ENCODE peak calls at places on chromosome 4, in eight cellular contexts. One of them, this sample, is unnamed.

GRCh38 chr4:8237256-8237989 is 32.1 kb upstream of the HTRA3 start:
- DNase-seq in PC-3: no peak
- DNase-seq in small intestine: no peak
- DNase-seq in left ventricle myocardium inferior: no peak
- DNase-seq in SK-N-SH: no peak
- DNase-seq in breast epithelium: no peak
- DNase-seq in CD8-positive, alpha-beta memory T cell: no peak
- DNase-seq in fibroblast of lung: no peak
- DNase-seq in this sample: no peak

GRCh38 chr4:8507251-8507570 is 66.6 kb downstream of the TRMT44 start:
- DNase-seq in PC-3: no peak
- DNase-seq in small intestine: no peak
- DNase-seq in left ventricle myocardium inferior: no peak
- DNase-seq in SK-N-SH: no peak
- DNase-seq in breast epithelium: no peak
- DNase-seq in CD8-positive, alpha-beta memory T cell: no peak
- DNase-seq in fibroblast of lung: no peak
- DNase-seq in this sample: no peak

GRCh38 chr4:25350561-25350960 is 26.5 kb upstream of the ANAPC4 start:
- DNase-seq in PC-3: no peak
- DNase-seq in small intestine: no peak
- DNase-seq in left ventricle myocardium inferior: no peak
- DNase-seq in SK-N-SH: no peak
- DNase-seq in breast epithelium: no peak
- DNase-seq in CD8-positive, alpha-beta memory T cell: no peak
- DNase-seq in fibroblast of lung: peak; percentile 32
- DNase-seq in this sample: no peak

GRCh38 chr4:148056879-148057278 is 325.0 kb downstream of the ARHGAP10 start:
- DNase-seq in PC-3: peak; percentile 59
- DNase-seq in small intestine: peak; percentile 40
- DNase-seq in left ventricle myocardium inferior: peak; percentile 45
- DNase-seq in SK-N-SH: no peak
- DNase-seq in breast epithelium: no peak
- DNase-seq in CD8-positive, alpha-beta memory T cell: peak; percentile 51
- DNase-seq in fibroblast of lung: peak; percentile 77
- DNase-seq in this sample: peak; percentile 58

GRCh38 chr4:26782168-26782829 is 78.3 kb upstream of the STIM2 start:
- DNase-seq in PC-3: peak; percentile 44
- DNase-seq in small intestine: no peak
- DNase-seq in left ventricle myocardium inferior: no peak
- DNase-seq in SK-N-SH: peak; percentile 33
- DNase-seq in breast epithelium: no peak
- DNase-seq in CD8-positive, alpha-beta memory T cell: no peak
- DNase-seq in fibroblast of lung: no peak
- DNase-seq in this sample: no peak

GRCh38 chr4:18935956-18936355 is 914.4 kb upstream of the LCORL start:
- DNase-seq in PC-3: no peak
- DNase-seq in small intestine: no peak
- DNase-seq in left ventricle myocardium inferior: no peak
- DNase-seq in SK-N-SH: no peak
- DNase-seq in breast epithelium: peak; percentile 27
- DNase-seq in CD8-positive, alpha-beta memory T cell: no peak
- DNase-seq in fibroblast of lung: peak; percentile 32
- DNase-seq in this sample: no peak

GRCh38 chr4:183241322-183241640 is 78.8 kb downstream of the CLDN22 start:
- DNase-seq in PC-3: peak; percentile 86
- DNase-seq in small intestine: no peak
- DNase-seq in left ventricle myocardium inferior: no peak
- DNase-seq in SK-N-SH: no peak
- DNase-seq in breast epithelium: no peak
- DNase-seq in CD8-positive, alpha-beta memory T cell: no peak
- DNase-seq in fibroblast of lung: peak; percentile 86
- DNase-seq in this sample: no peak

GRCh38 chr4:3827616-3828492 is 61.7 kb downstream of the ADRA2C start:
- DNase-seq in PC-3: peak; percentile 25
- DNase-seq in small intestine: peak; percentile 87
- DNase-seq in left ventricle myocardium inferior: peak; percentile 85
- DNase-seq in SK-N-SH: peak; percentile 93
- DNase-seq in breast epithelium: peak; percentile 86
- DNase-seq in CD8-positive, alpha-beta memory T cell: no peak
- DNase-seq in fibroblast of lung: peak; percentile 18
- DNase-seq in this sample: peak; percentile 91

GRCh38 chr4:17812801-17813200 is 2.0 kb downstream of the NCAPG start:
- DNase-seq in PC-3: no peak
- DNase-seq in small intestine: no peak
- DNase-seq in left ventricle myocardium inferior: no peak
- DNase-seq in SK-N-SH: no peak
- DNase-seq in breast epithelium: no peak
- DNase-seq in CD8-positive, alpha-beta memory T cell: no peak
- DNase-seq in fibroblast of lung: no peak
- DNase-seq in this sample: no peak

GRCh38 chr4:52094746-52095145 is 43.6 kb downstream of the SPATA18 start:
- DNase-seq in PC-3: no peak
- DNase-seq in small intestine: no peak
- DNase-seq in left ventricle myocardium inferior: no peak
- DNase-seq in SK-N-SH: no peak
- DNase-seq in breast epithelium: no peak
- DNase-seq in CD8-positive, alpha-beta memory T cell: no peak
- DNase-seq in fibroblast of lung: no peak
- DNase-seq in this sample: no peak

GRCh38 chr4:25065451-25065850 is 34.7 kb upstream of the LGI2 start:
- DNase-seq in PC-3: no peak
- DNase-seq in small intestine: no peak
- DNase-seq in left ventricle myocardium inferior: no peak
- DNase-seq in SK-N-SH: no peak
- DNase-seq in breast epithelium: no peak
- DNase-seq in CD8-positive, alpha-beta memory T cell: no peak
- DNase-seq in fibroblast of lung: no peak
- DNase-seq in this sample: no peak

GRCh38 chr4:100469555-100469954 is 48.3 kb downstream of the EMCN start:
- DNase-seq in PC-3: no peak
- DNase-seq in small intestine: no peak
- DNase-seq in left ventricle myocardium inferior: no peak
- DNase-seq in SK-N-SH: no peak
- DNase-seq in breast epithelium: no peak
- DNase-seq in CD8-positive, alpha-beta memory T cell: no peak
- DNase-seq in fibroblast of lung: no peak
- DNase-seq in this sample: no peak

GRCh38 chr4:167000141-167000852 is 234.0 kb downstream of the SPOCK3 start:
- DNase-seq in PC-3: peak; percentile 91
- DNase-seq in small intestine: no peak
- DNase-seq in left ventricle myocardium inferior: no peak
- DNase-seq in SK-N-SH: no peak
- DNase-seq in breast epithelium: no peak
- DNase-seq in CD8-positive, alpha-beta memory T cell: no peak
- DNase-seq in fibroblast of lung: peak; percentile 40
- DNase-seq in this sample: no peak

GRCh38 chr4:182074139-182074538 is 169.1 kb upstream of the TENM3 start:
- DNase-seq in PC-3: no peak
- DNase-seq in small intestine: no peak
- DNase-seq in left ventricle myocardium inferior: no peak
- DNase-seq in SK-N-SH: no peak
- DNase-seq in breast epithelium: no peak
- DNase-seq in CD8-positive, alpha-beta memory T cell: no peak
- DNase-seq in fibroblast of lung: no peak
- DNase-seq in this sample: no peak

GRCh38 chr4:180101348-180102083 is 2141.7 kb upstream of the TENM3 start:
- DNase-seq in PC-3: no peak
- DNase-seq in small intestine: no peak
- DNase-seq in left ventricle myocardium inferior: no peak
- DNase-seq in SK-N-SH: no peak
- DNase-seq in breast epithelium: no peak
- DNase-seq in CD8-positive, alpha-beta memory T cell: no peak
- DNase-seq in fibroblast of lung: no peak
- DNase-seq in this sample: no peak

GRCh38 chr4:56641494-56642051 is 39.5 kb downstream of the HOPX start:
- DNase-seq in PC-3: peak; percentile 98
- DNase-seq in small intestine: no peak
- DNase-seq in left ventricle myocardium inferior: no peak
- DNase-seq in SK-N-SH: no peak
- DNase-seq in breast epithelium: no peak
- DNase-seq in CD8-positive, alpha-beta memory T cell: no peak
- DNase-seq in fibroblast of lung: peak; percentile 96
- DNase-seq in this sample: no peak

GRCh38 chr4:84971319-84971932 is 4.9 kb upstream of the WDFY3 start:
- DNase-seq in PC-3: peak; percentile 59
- DNase-seq in small intestine: peak; percentile 49
- DNase-seq in left ventricle myocardium inferior: no peak
- DNase-seq in SK-N-SH: peak; percentile 30
- DNase-seq in breast epithelium: no peak
- DNase-seq in CD8-positive, alpha-beta memory T cell: no peak
- DNase-seq in fibroblast of lung: peak; percentile 52
- DNase-seq in this sample: no peak

GRCh38 chr4:7191546-7192251 is 639 bp upstream of the SORCS2 start:
- DNase-seq in PC-3: no peak
- DNase-seq in small intestine: no peak
- DNase-seq in left ventricle myocardium inferior: no peak
- DNase-seq in SK-N-SH: no peak
- DNase-seq in breast epithelium: peak; percentile 47
- DNase-seq in CD8-positive, alpha-beta memory T cell: no peak
- DNase-seq in fibroblast of lung: no peak
- DNase-seq in this sample: no peak
- H3K4me3 ChIP-seq in PC-3: peak overlapping the region; percentile 64
- H3K4me3 ChIP-seq in small intestine: no peak overlapping the region
- H3K4me3 ChIP-seq in left ventricle myocardium inferior: peak overlapping the region; percentile 67
- H3K4me3 ChIP-seq in SK-N-SH: no peak overlapping the region
- H3K4me3 ChIP-seq in breast epithelium: peak overlapping the region; percentile 49
- H3K4me3 ChIP-seq in CD8-positive, alpha-beta memory T cell: no peak overlapping the region
- H3K4me3 ChIP-seq in fibroblast of lung: no peak overlapping the region
- H3K4me3 ChIP-seq in this sample: no peak overlapping the region

GRCh38 chr4:94277539-94277938 is 65.1 kb downstream of the HPGDS start:
- DNase-seq in PC-3: no peak
- DNase-seq in small intestine: peak; percentile 24
- DNase-seq in left ventricle myocardium inferior: no peak
- DNase-seq in SK-N-SH: no peak
- DNase-seq in breast epithelium: no peak
- DNase-seq in CD8-positive, alpha-beta memory T cell: no peak
- DNase-seq in fibroblast of lung: no peak
- DNase-seq in this sample: no peak

GRCh38 chr4:94271248-94271647 is 63.6 kb downstream of the SMARCAD1 start:
- DNase-seq in PC-3: no peak
- DNase-seq in small intestine: no peak
- DNase-seq in left ventricle myocardium inferior: no peak
- DNase-seq in SK-N-SH: no peak
- DNase-seq in breast epithelium: no peak
- DNase-seq in CD8-positive, alpha-beta memory T cell: no peak
- DNase-seq in fibroblast of lung: no peak
- DNase-seq in this sample: no peak

GRCh38 chr4:94276204-94276603 is 66.4 kb downstream of the HPGDS start:
- DNase-seq in PC-3: no peak
- DNase-seq in small intestine: no peak
- DNase-seq in left ventricle myocardium inferior: no peak
- DNase-seq in SK-N-SH: no peak
- DNase-seq in breast epithelium: no peak
- DNase-seq in CD8-positive, alpha-beta memory T cell: no peak
- DNase-seq in fibroblast of lung: no peak
- DNase-seq in this sample: no peak

GRCh38 chr4:94278777-94279176 is 63.9 kb downstream of the HPGDS start:
- DNase-seq in PC-3: no peak
- DNase-seq in small intestine: no peak
- DNase-seq in left ventricle myocardium inferior: no peak
- DNase-seq in SK-N-SH: no peak
- DNase-seq in breast epithelium: no peak
- DNase-seq in CD8-positive, alpha-beta memory T cell: no peak
- DNase-seq in fibroblast of lung: no peak
- DNase-seq in this sample: no peak

GRCh38 chr4:94274912-94275311 is 67.2 kb downstream of the SMARCAD1 start:
- DNase-seq in PC-3: peak; percentile 46
- DNase-seq in small intestine: no peak
- DNase-seq in left ventricle myocardium inferior: no peak
- DNase-seq in SK-N-SH: no peak
- DNase-seq in breast epithelium: no peak
- DNase-seq in CD8-positive, alpha-beta memory T cell: no peak
- DNase-seq in fibroblast of lung: peak; percentile 67
- DNase-seq in this sample: no peak
- H3K36me3 ChIP-seq in PC-3: peaks cover 17% of the 10 kb centered on the region
- H3K36me3 ChIP-seq in small intestine: no peaks in the 10 kb centered on the region
- H3K36me3 ChIP-seq in left ventricle myocardium inferior: peaks cover 94% of the 10 kb centered on the region
- H3K36me3 ChIP-seq in SK-N-SH: peaks cover 85% of the 10 kb centered on the region
- H3K36me3 ChIP-seq in breast epithelium: peaks cover 6% of the 10 kb centered on the region
- H3K36me3 ChIP-seq in CD8-positive, alpha-beta memory T cell: peaks cover 31% of the 10 kb centered on the region
- H3K36me3 ChIP-seq in fibroblast of lung: peaks cover 4% of the 10 kb centered on the region
- H3K36me3 ChIP-seq in this sample: peaks cover 12% of the 10 kb centered on the region

GRCh38 chr4:72977936-72978485 is 91.5 kb downstream of the COX18 start:
- DNase-seq in PC-3: no peak
- DNase-seq in small intestine: no peak
- DNase-seq in left ventricle myocardium inferior: no peak
- DNase-seq in SK-N-SH: no peak
- DNase-seq in breast epithelium: no peak
- DNase-seq in CD8-positive, alpha-beta memory T cell: no peak
- DNase-seq in fibroblast of lung: peak; percentile 82
- DNase-seq in this sample: no peak

GRCh38 chr4:72970756-72971155 is 98.8 kb downstream of the COX18 start:
- DNase-seq in PC-3: no peak
- DNase-seq in small intestine: no peak
- DNase-seq in left ventricle myocardium inferior: no peak
- DNase-seq in SK-N-SH: no peak
- DNase-seq in breast epithelium: no peak
- DNase-seq in CD8-positive, alpha-beta memory T cell: no peak
- DNase-seq in fibroblast of lung: peak; percentile 17
- DNase-seq in this sample: no peak

GRCh38 chr4:72971572-72971971 is 97.9 kb downstream of the COX18 start:
- DNase-seq in PC-3: peak; percentile 93
- DNase-seq in small intestine: no peak
- DNase-seq in left ventricle myocardium inferior: no peak
- DNase-seq in SK-N-SH: no peak
- DNase-seq in breast epithelium: no peak
- DNase-seq in CD8-positive, alpha-beta memory T cell: no peak
- DNase-seq in fibroblast of lung: peak; percentile 98
- DNase-seq in this sample: no peak

GRCh38 chr4:72974694-72975487 is 94.6 kb downstream of the COX18 start:
- DNase-seq in PC-3: peak; percentile 56
- DNase-seq in small intestine: no peak
- DNase-seq in left ventricle myocardium inferior: no peak
- DNase-seq in SK-N-SH: no peak
- DNase-seq in breast epithelium: no peak
- DNase-seq in CD8-positive, alpha-beta memory T cell: no peak
- DNase-seq in fibroblast of lung: peak; percentile 80
- DNase-seq in this sample: no peak

DNA sequence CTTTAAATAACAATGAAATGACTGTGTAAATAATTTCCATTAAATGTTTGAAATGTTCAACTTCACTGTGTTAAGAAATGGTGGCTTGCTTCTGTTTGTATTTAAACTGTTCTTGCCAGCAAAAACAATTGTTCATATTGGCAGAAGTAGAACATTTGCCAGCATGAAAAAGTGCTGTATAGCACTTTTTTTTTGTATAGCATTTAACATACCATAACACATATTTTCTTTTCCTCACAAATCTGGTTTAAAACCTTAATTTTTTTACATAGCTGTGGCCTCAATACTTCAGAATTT is 94.1 kb downstream of the COX18 start:
- DNase-seq in PC-3: peak; percentile 30
- DNase-seq in small intestine: no peak
- DNase-seq in left ventricle myocardium inferior: no peak
- DNase-seq in SK-N-SH: no peak
- DNase-seq in breast epithelium: no peak
- DNase-seq in CD8-positive, alpha-beta memory T cell: no peak
- DNase-seq in fibroblast of lung: peak; percentile 73
- DNase-seq in this sample: no peak
- H3K4me1 ChIP-seq in PC-3: peaks cover 28% of the 10 kb centered on the region
- H3K4me1 ChIP-seq in small intestine: no peaks in the 10 kb centered on the region
- H3K4me1 ChIP-seq in left ventricle myocardium inferior: no peaks in the 10 kb centered on the region
- H3K4me1 ChIP-seq in SK-N-SH: peaks cover 31% of the 10 kb centered on the region
- H3K4me1 ChIP-seq in breast epithelium: no peaks in the 10 kb centered on the region
- H3K4me1 ChIP-seq in CD8-positive, alpha-beta memory T cell: no peaks in the 10 kb centered on the region
- H3K4me1 ChIP-seq in fibroblast of lung: peaks cover 7% of the 10 kb centered on the region
- H3K4me1 ChIP-seq in this sample: no peaks in the 10 kb centered on the region

GRCh38 chr4:110624016-110624770 is 1.3 kb upstream of the PITX2 start:
- DNase-seq in PC-3: no peak
- DNase-seq in small intestine: no peak
- DNase-seq in left ventricle myocardium inferior: no peak
- DNase-seq in SK-N-SH: no peak
- DNase-seq in breast epithelium: no peak
- DNase-seq in CD8-positive, alpha-beta memory T cell: no peak
- DNase-seq in fibroblast of lung: no peak
- DNase-seq in this sample: no peak
- H3K4me3 ChIP-seq in PC-3: no peak overlapping the region
- H3K4me3 ChIP-seq in small intestine: no peak overlapping the region
- H3K4me3 ChIP-seq in left ventricle myocardium inferior: no peak overlapping the region
- H3K4me3 ChIP-seq in SK-N-SH: no peak overlapping the region
- H3K4me3 ChIP-seq in breast epithelium: no peak overlapping the region
- H3K4me3 ChIP-seq in CD8-positive, alpha-beta memory T cell: no peak overlapping the region
- H3K4me3 ChIP-seq in fibroblast of lung: no peak overlapping the region
- H3K4me3 ChIP-seq in this sample: no peak overlapping the region

This sample was measured in colonic mucosa.